ENCODE peak calls at places on chromosomes 3 and 15, in nine cellular contexts. S, H, P, C, F, I, M, A and Q are unnamed samples.

GRCh38 chr3:46913644-46914043 is 36.1 kb downstream of the PTH1R start:
- DNase-seq in S (no peak), H (no peak), P (no peak), C (peak; percentile 79), F (peak; percentile 42), I (no peak), M (no peak), A (no peak), Q (no peak)

GRCh38 chr3:165254812-165255211 is 58.6 kb upstream of the SLITRK3 start:
- DNase-seq in S (no peak), H (no peak), P (no peak), C (no peak), F (peak; percentile 0), I (peak; percentile 28), M (peak; percentile 13), A (peak; percentile 29), Q (no peak)

GRCh38 chr3:16359331-16359730 is 94.3 kb downstream of the OXNAD1 start:
- DNase-seq in S (no peak), H (no peak), P (no peak), C (no peak), F (no peak), I (no peak), M (no peak), A (no peak), Q (no peak)

GRCh38 chr3:17144665-17144993 is 259.9 kb downstream of the PLCL2 start:
- DNase-seq in S (no peak), H (no peak), P (no peak), C (no peak), F (no peak), I (no peak), M (no peak), A (no peak), Q (no peak)

GRCh38 chr3:72661115-72661457 is 187.2 kb downstream of the SHQ1 start:
- DNase-seq in S (no peak), H (no peak), P (no peak), C (peak; percentile 50), F (peak; percentile 93), I (no peak), M (no peak), A (peak; percentile 50), Q (no peak)

GRCh38 chr15:60620707-60621106 is 141.8 kb upstream of the ICE2 start:
- DNase-seq in S (no peak), H (no peak), P (no peak), C (no peak), F (peak; percentile 68), I (no peak), M (no peak), A (peak; percentile 29), Q (no peak)

GRCh38 chr3:118882353-118882947 is 152.2 kb downstream of the IGSF11 start:
- DNase-seq in S (peak; percentile 44), H (peak; percentile 64), P (peak; percentile 47), C (peak; percentile 66), F (peak; percentile 68), I (peak; percentile 72), M (peak; percentile 71), A (peak; percentile 62), Q (peak; percentile 69)

GRCh38 chr15:67025719-67026118 is 39.7 kb upstream of the SMAD3 start:
- DNase-seq in S (no peak), H (no peak), P (no peak), C (peak; percentile 72), F (peak; percentile 71), I (no peak), M (no peak), A (no peak), Q (no peak)

GRCh38 chr3:82378370-82378769 is 616.9 kb upstream of the GBE1 start:
- DNase-seq in S (no peak), H (no peak), P (no peak), C (no peak), F (no peak), I (no peak), M (no peak), A (no peak), Q (no peak)

GRCh38 chr15:37102315-37103021 is 2.1 kb upstream of the MEIS2 start:
- DNase-seq in S (no peak), H (no peak), P (no peak), C (no peak), F (peak; percentile 60), I (no peak), M (peak; percentile 24), A (peak; percentile 38), Q (no peak)

GRCh38 chr15:66291816-66292215 is 1.6 kb upstream of the DIS3L start:
- DNase-seq in S (no peak), H (no peak), P (no peak), C (no peak), F (peak; percentile 52), I (peak; percentile 2), M (no peak), A (no peak), Q (no peak)

GRCh38 chr3:155640098-155640497 is 104.8 kb downstream of the PLCH1 start:
- DNase-seq in S (no peak), H (no peak), P (no peak), C (no peak), F (no peak), I (no peak), M (no peak), A (no peak), Q (no peak)

GRCh38 chr3:105793040-105793439 is 75.8 kb downstream of the CBLB start:
- DNase-seq in S (no peak), H (no peak), P (no peak), C (no peak), F (no peak), I (no peak), M (no peak), A (peak; percentile 8), Q (no peak)

GRCh38 chr3:51282931-51283330 is 102.2 kb upstream of the MANF start:
- DNase-seq in S (no peak), H (no peak), P (no peak), C (no peak), F (peak; percentile 35), I (no peak), M (no peak), A (no peak), Q (no peak)

GRCh38 chr3:12194669-12195161 is 36.0 kb upstream of the TIMP4 start:
- DNase-seq in S (no peak), H (peak; percentile 55), P (no peak), C (peak; percentile 84), F (peak; percentile 58), I (peak; percentile 86), M (peak; percentile 20), A (peak; percentile 23), Q (no peak)

GRCh38 chr3:32502944-32503286 is 263 bp upstream of the CMTM6 start:
- DNase-seq in S (no peak), H (no peak), P (no peak), C (no peak), F (no peak), I (no peak), M (no peak), A (no peak), Q (no peak)

GRCh38 chr3:177567833-177568232 is 370.6 kb upstream of the TBL1XR1 start:
- DNase-seq in S (no peak), H (no peak), P (no peak), C (no peak), F (peak; percentile 52), I (no peak), M (no peak), A (no peak), Q (no peak)